ENCODE peak calls at places on chromosomes 13 and 19, in eight cellular contexts. One of them, this sample, is unnamed.

GRCh38 chr13:31927219-31927653 is 104.3 kb upstream of the FRY start:
- DNase-seq in right cardiac atrium: no peak
- DNase-seq in choroid plexus epithelial cell: no peak
- DNase-seq in mucosa of descending colon: peak
- DNase-seq in fibroblast of pulmonary artery: no peak
- DNase-seq in CD4-positive, alpha-beta memory T cell: no peak
- DNase-seq in cardiac fibroblast: no peak
- DNase-seq in esophagus squamous epithelium: no peak
- DNase-seq in this sample: no peak

GRCh38 chr13:107866007-107866665 is 349.2 kb downstream of the LIG4 start:
- DNase-seq in right cardiac atrium: no peak
- DNase-seq in choroid plexus epithelial cell: peak
- DNase-seq in mucosa of descending colon: no peak
- DNase-seq in fibroblast of pulmonary artery: peak
- DNase-seq in CD4-positive, alpha-beta memory T cell: no peak
- DNase-seq in cardiac fibroblast: peak
- DNase-seq in esophagus squamous epithelium: no peak
- DNase-seq in this sample: no peak

GRCh38 chr13:48687249-48687648 is 33.5 kb downstream of the CYSLTR2 start:
- DNase-seq in right cardiac atrium: no peak
- DNase-seq in choroid plexus epithelial cell: no peak
- DNase-seq in mucosa of descending colon: no peak
- DNase-seq in fibroblast of pulmonary artery: no peak
- DNase-seq in CD4-positive, alpha-beta memory T cell: no peak
- DNase-seq in cardiac fibroblast: no peak
- DNase-seq in esophagus squamous epithelium: no peak
- DNase-seq in this sample: no peak

GRCh38 chr19:18589380-18590272 is 1.0 kb downstream of the REX1BD start:
- DNase-seq in right cardiac atrium: peak
- DNase-seq in choroid plexus epithelial cell: peak
- DNase-seq in mucosa of descending colon: peak
- DNase-seq in fibroblast of pulmonary artery: peak
- DNase-seq in CD4-positive, alpha-beta memory T cell: peak
- DNase-seq in cardiac fibroblast: peak
- DNase-seq in esophagus squamous epithelium: no peak
- DNase-seq in this sample: peak

GRCh38 chr19:31351212-31352193 is 2.3 kb upstream of the TSHZ3 start:
- DNase-seq in right cardiac atrium: peak
- DNase-seq in choroid plexus epithelial cell: peak
- DNase-seq in mucosa of descending colon: peak
- DNase-seq in fibroblast of pulmonary artery: peak
- DNase-seq in CD4-positive, alpha-beta memory T cell: no peak
- DNase-seq in cardiac fibroblast: peak
- DNase-seq in esophagus squamous epithelium: no peak
- DNase-seq in this sample: no peak

GRCh38 chr13:48739346-48740037 is 85.8 kb downstream of the CYSLTR2 start:
- DNase-seq in right cardiac atrium: no peak
- DNase-seq in choroid plexus epithelial cell: peak
- DNase-seq in mucosa of descending colon: no peak
- DNase-seq in fibroblast of pulmonary artery: peak
- DNase-seq in CD4-positive, alpha-beta memory T cell: no peak
- DNase-seq in cardiac fibroblast: peak
- DNase-seq in esophagus squamous epithelium: no peak
- DNase-seq in this sample: no peak

GRCh38 chr13:49356224-49356623 is 87.6 kb downstream of the CAB39L start:
- DNase-seq in right cardiac atrium: no peak
- DNase-seq in choroid plexus epithelial cell: peak
- DNase-seq in mucosa of descending colon: no peak
- DNase-seq in fibroblast of pulmonary artery: peak
- DNase-seq in CD4-positive, alpha-beta memory T cell: no peak
- DNase-seq in cardiac fibroblast: peak
- DNase-seq in esophagus squamous epithelium: no peak
- DNase-seq in this sample: no peak

GRCh38 chr13:112616586-112617381 is 28.8 kb upstream of the TUBGCP3 start:
- DNase-seq in right cardiac atrium: no peak
- DNase-seq in choroid plexus epithelial cell: peak
- DNase-seq in mucosa of descending colon: no peak
- DNase-seq in fibroblast of pulmonary artery: peak
- DNase-seq in CD4-positive, alpha-beta memory T cell: no peak
- DNase-seq in cardiac fibroblast: peak
- DNase-seq in esophagus squamous epithelium: no peak
- DNase-seq in this sample: no peak

GRCh38 chr13:19586904-19587634 is 25.7 kb upstream of the TPTE2 start:
- DNase-seq in right cardiac atrium: peak
- DNase-seq in choroid plexus epithelial cell: peak
- DNase-seq in mucosa of descending colon: peak
- DNase-seq in fibroblast of pulmonary artery: no peak
- DNase-seq in CD4-positive, alpha-beta memory T cell: peak
- DNase-seq in cardiac fibroblast: no peak
- DNase-seq in esophagus squamous epithelium: no peak
- DNase-seq in this sample: peak

GRCh38 chr13:100301418-100301817 is 212.5 kb downstream of the PCCA start:
- DNase-seq in right cardiac atrium: no peak
- DNase-seq in choroid plexus epithelial cell: no peak
- DNase-seq in mucosa of descending colon: no peak
- DNase-seq in fibroblast of pulmonary artery: peak
- DNase-seq in CD4-positive, alpha-beta memory T cell: no peak
- DNase-seq in cardiac fibroblast: peak
- DNase-seq in esophagus squamous epithelium: no peak
- DNase-seq in this sample: no peak

GRCh38 chr19:18649371-18650047 is 12.7 kb downstream of the KLHL26 start:
- DNase-seq in right cardiac atrium: peak
- DNase-seq in choroid plexus epithelial cell: peak
- DNase-seq in mucosa of descending colon: peak
- DNase-seq in fibroblast of pulmonary artery: no peak
- DNase-seq in CD4-positive, alpha-beta memory T cell: no peak
- DNase-seq in cardiac fibroblast: peak
- DNase-seq in esophagus squamous epithelium: no peak
- DNase-seq in this sample: no peak

GRCh38 chr13:34265016-34265692 is 447.2 kb downstream of the RFC3 start:
- DNase-seq in right cardiac atrium: no peak
- DNase-seq in choroid plexus epithelial cell: peak
- DNase-seq in mucosa of descending colon: no peak
- DNase-seq in fibroblast of pulmonary artery: no peak
- DNase-seq in CD4-positive, alpha-beta memory T cell: no peak
- DNase-seq in cardiac fibroblast: no peak
- DNase-seq in esophagus squamous epithelium: no peak
- DNase-seq in this sample: no peak

GRCh38 chr19:47070756-47071155 is 22.3 kb upstream of the TMEM160 start:
- DNase-seq in right cardiac atrium: no peak
- DNase-seq in choroid plexus epithelial cell: no peak
- DNase-seq in mucosa of descending colon: no peak
- DNase-seq in fibroblast of pulmonary artery: no peak
- DNase-seq in CD4-positive, alpha-beta memory T cell: no peak
- DNase-seq in cardiac fibroblast: no peak
- DNase-seq in esophagus squamous epithelium: no peak
- DNase-seq in this sample: no peak

GRCh38 chr19:6064016-6064702 is 46.1 kb downstream of the RFX2 start:
- DNase-seq in right cardiac atrium: no peak
- DNase-seq in choroid plexus epithelial cell: no peak
- DNase-seq in mucosa of descending colon: no peak
- DNase-seq in fibroblast of pulmonary artery: no peak
- DNase-seq in CD4-positive, alpha-beta memory T cell: no peak
- DNase-seq in cardiac fibroblast: no peak
- DNase-seq in esophagus squamous epithelium: no peak
- DNase-seq in this sample: no peak

GRCh38 chr13:26855071-26855470 is 94.5 kb upstream of the GPR12 start:
- DNase-seq in right cardiac atrium: no peak
- DNase-seq in choroid plexus epithelial cell: no peak
- DNase-seq in mucosa of descending colon: no peak
- DNase-seq in fibroblast of pulmonary artery: no peak
- DNase-seq in CD4-positive, alpha-beta memory T cell: no peak
- DNase-seq in cardiac fibroblast: no peak
- DNase-seq in esophagus squamous epithelium: no peak
- DNase-seq in this sample: no peak

GRCh38 chr19:53982611-53983010 is 8.8 kb upstream of the CACNG6 start:
- DNase-seq in right cardiac atrium: peak
- DNase-seq in choroid plexus epithelial cell: no peak
- DNase-seq in mucosa of descending colon: peak
- DNase-seq in fibroblast of pulmonary artery: peak
- DNase-seq in CD4-positive, alpha-beta memory T cell: no peak
- DNase-seq in cardiac fibroblast: peak
- DNase-seq in esophagus squamous epithelium: no peak
- DNase-seq in this sample: no peak

GRCh38 chr19:53981408-53981998 is 9.9 kb upstream of the CACNG6 start:
- DNase-seq in right cardiac atrium: no peak
- DNase-seq in choroid plexus epithelial cell: no peak
- DNase-seq in mucosa of descending colon: no peak
- DNase-seq in fibroblast of pulmonary artery: no peak
- DNase-seq in CD4-positive, alpha-beta memory T cell: no peak
- DNase-seq in cardiac fibroblast: no peak
- DNase-seq in esophagus squamous epithelium: no peak
- DNase-seq in this sample: no peak

GRCh38 chr19:53980553-53981407 is 10.7 kb upstream of the CACNG6 start:
- DNase-seq in right cardiac atrium: peak
- DNase-seq in choroid plexus epithelial cell: peak
- DNase-seq in mucosa of descending colon: no peak
- DNase-seq in fibroblast of pulmonary artery: peak
- DNase-seq in CD4-positive, alpha-beta memory T cell: no peak
- DNase-seq in cardiac fibroblast: peak
- DNase-seq in esophagus squamous epithelium: no peak
- DNase-seq in this sample: no peak

GRCh38 chr19:53983457-53984289 is 7.8 kb upstream of the CACNG6 start:
- DNase-seq in right cardiac atrium: no peak
- DNase-seq in choroid plexus epithelial cell: no peak
- DNase-seq in mucosa of descending colon: no peak
- DNase-seq in fibroblast of pulmonary artery: no peak
- DNase-seq in CD4-positive, alpha-beta memory T cell: no peak
- DNase-seq in cardiac fibroblast: no peak
- DNase-seq in esophagus squamous epithelium: no peak
- DNase-seq in this sample: no peak

GRCh38 chr19:53982056-53982455 is 9.4 kb upstream of the CACNG6 start:
- DNase-seq in right cardiac atrium: no peak
- DNase-seq in choroid plexus epithelial cell: no peak
- DNase-seq in mucosa of descending colon: no peak
- DNase-seq in fibroblast of pulmonary artery: no peak
- DNase-seq in CD4-positive, alpha-beta memory T cell: no peak
- DNase-seq in cardiac fibroblast: peak
- DNase-seq in esophagus squamous epithelium: no peak
- DNase-seq in this sample: no peak
- H3K4me3 ChIP-seq in right cardiac atrium: peak
- H3K4me3 ChIP-seq in choroid plexus epithelial cell: peak
- H3K4me3 ChIP-seq in mucosa of descending colon: no peak
- H3K4me3 ChIP-seq in fibroblast of pulmonary artery: peak
- H3K4me3 ChIP-seq in CD4-positive, alpha-beta memory T cell: no peak
- H3K4me3 ChIP-seq in cardiac fibroblast: peak
- H3K4me3 ChIP-seq in esophagus squamous epithelium: peak
- H3K4me3 ChIP-seq in this sample: no peak

GRCh38 chr19:36169084-36169760 is 17.0 kb upstream of the COX7A1 start:
- DNase-seq in right cardiac atrium: peak
- DNase-seq in choroid plexus epithelial cell: no peak
- DNase-seq in mucosa of descending colon: peak
- DNase-seq in fibroblast of pulmonary artery: no peak
- DNase-seq in CD4-positive, alpha-beta memory T cell: no peak
- DNase-seq in cardiac fibroblast: peak
- DNase-seq in esophagus squamous epithelium: no peak
- DNase-seq in this sample: no peak
- H3K4me3 ChIP-seq in right cardiac atrium: no peak
- H3K4me3 ChIP-seq in choroid plexus epithelial cell: no peak
- H3K4me3 ChIP-seq in mucosa of descending colon: no peak
- H3K4me3 ChIP-seq in fibroblast of pulmonary artery: no peak
- H3K4me3 ChIP-seq in CD4-positive, alpha-beta memory T cell: no peak
- H3K4me3 ChIP-seq in cardiac fibroblast: no peak
- H3K4me3 ChIP-seq in esophagus squamous epithelium: no peak
- H3K4me3 ChIP-seq in this sample: no peak

GRCh38 chr19:58265100-58265499 is 13.7 kb upstream of the ZNF8 start:
- DNase-seq in right cardiac atrium: no peak
- DNase-seq in choroid plexus epithelial cell: no peak
- DNase-seq in mucosa of descending colon: no peak
- DNase-seq in fibroblast of pulmonary artery: no peak
- DNase-seq in CD4-positive, alpha-beta memory T cell: no peak
- DNase-seq in cardiac fibroblast: no peak
- DNase-seq in esophagus squamous epithelium: no peak
- DNase-seq in this sample: no peak

GRCh38 chr19:58261968-58262921 is 16.5 kb upstream of the ZNF8 start:
- DNase-seq in right cardiac atrium: no peak
- DNase-seq in choroid plexus epithelial cell: peak
- DNase-seq in mucosa of descending colon: no peak
- DNase-seq in fibroblast of pulmonary artery: peak
- DNase-seq in CD4-positive, alpha-beta memory T cell: no peak
- DNase-seq in cardiac fibroblast: no peak
- DNase-seq in esophagus squamous epithelium: no peak
- DNase-seq in this sample: no peak

GRCh38 chr19:58262922-58263296 is 15.8 kb upstream of the ZNF8 start:
- DNase-seq in right cardiac atrium: no peak
- DNase-seq in choroid plexus epithelial cell: no peak
- DNase-seq in mucosa of descending colon: no peak
- DNase-seq in fibroblast of pulmonary artery: no peak
- DNase-seq in CD4-positive, alpha-beta memory T cell: no peak
- DNase-seq in cardiac fibroblast: no peak
- DNase-seq in esophagus squamous epithelium: no peak
- DNase-seq in this sample: no peak

DNA sequence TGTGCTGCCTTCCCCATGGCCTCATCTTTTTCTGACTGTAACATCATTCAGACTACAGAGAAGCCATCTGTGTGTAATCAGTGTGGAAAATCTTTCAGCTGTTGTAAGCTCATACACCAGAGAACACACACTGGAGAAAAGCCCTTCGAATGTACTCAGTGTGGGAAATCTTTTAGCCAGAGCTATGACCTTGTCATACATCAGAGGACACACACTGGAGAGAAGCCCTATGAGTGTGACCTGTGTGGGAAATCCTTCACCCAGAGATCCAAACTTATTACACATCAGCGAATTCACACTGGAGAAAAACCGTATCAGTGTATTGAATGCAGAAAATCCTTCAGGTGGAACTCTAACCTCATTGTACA is 17.2 kb upstream of the ZNF8 start:
- DNase-seq in right cardiac atrium: no peak
- DNase-seq in choroid plexus epithelial cell: no peak
- DNase-seq in mucosa of descending colon: no peak
- DNase-seq in fibroblast of pulmonary artery: no peak
- DNase-seq in CD4-positive, alpha-beta memory T cell: no peak
- DNase-seq in cardiac fibroblast: no peak
- DNase-seq in esophagus squamous epithelium: no peak
- DNase-seq in this sample: no peak
- H3K4me3 ChIP-seq in right cardiac atrium: no peak
- H3K4me3 ChIP-seq in choroid plexus epithelial cell: no peak
- H3K4me3 ChIP-seq in mucosa of descending colon: no peak
- H3K4me3 ChIP-seq in fibroblast of pulmonary artery: no peak
- H3K4me3 ChIP-seq in CD4-positive, alpha-beta memory T cell: peak
- H3K4me3 ChIP-seq in cardiac fibroblast: no peak
- H3K4me3 ChIP-seq in esophagus squamous epithelium: peak
- H3K4me3 ChIP-seq in this sample: peak

DNA sequence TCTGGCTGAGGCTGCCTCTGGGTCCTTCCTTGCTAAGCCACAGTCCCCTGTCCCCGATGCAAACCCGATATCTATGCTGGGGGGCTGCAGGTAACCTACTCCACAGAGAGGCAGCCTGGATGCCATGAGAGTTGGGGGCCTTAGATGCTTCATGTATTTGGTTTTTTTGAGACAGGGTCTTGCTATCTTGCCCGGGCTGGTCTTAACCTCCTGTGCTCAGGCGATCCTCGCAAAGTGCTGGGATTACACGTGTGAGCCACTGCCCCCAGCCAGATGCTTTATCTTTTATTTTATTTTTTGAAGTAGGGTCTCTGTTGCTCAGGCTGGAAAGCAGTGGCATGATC is 1.5 kb downstream of the ATCAY start:
- DNase-seq in right cardiac atrium: no peak
- DNase-seq in choroid plexus epithelial cell: no peak
- DNase-seq in mucosa of descending colon: no peak
- DNase-seq in fibroblast of pulmonary artery: no peak
- DNase-seq in CD4-positive, alpha-beta memory T cell: no peak
- DNase-seq in cardiac fibroblast: no peak
- DNase-seq in esophagus squamous epithelium: no peak
- DNase-seq in this sample: no peak
- H3K4me3 ChIP-seq in right cardiac atrium: no peak
- H3K4me3 ChIP-seq in choroid plexus epithelial cell: no peak
- H3K4me3 ChIP-seq in mucosa of descending colon: no peak
- H3K4me3 ChIP-seq in fibroblast of pulmonary artery: no peak
- H3K4me3 ChIP-seq in CD4-positive, alpha-beta memory T cell: no peak
- H3K4me3 ChIP-seq in cardiac fibroblast: no peak
- H3K4me3 ChIP-seq in esophagus squamous epithelium: no peak
- H3K4me3 ChIP-seq in this sample: no peak

This sample was measured in naive thymus-derived CD4-positive, alpha-beta T cell.